ENCODE peak calls at places on chromosome 1, in six cellular contexts. One of them, this sample, is unnamed.

GRCh38 chr1:201686709-201687455 is 142.1 kb upstream of the IPO9 start:
- DNase-seq in stimulated activated naive CD8-positive, alpha-beta T cell treated with anti-CD3 and anti-CD28 coated beads, Interleukin-15, amount 100 ng/mL, for 72 hours: no peak
- DNase-seq in PC-3: no peak
- DNase-seq in right lobe of liver: no peak
- DNase-seq in A172: no peak
- DNase-seq in islet precursor cell: no peak
- DNase-seq in this sample: peak; percentile 23

GRCh38 chr1:165259236-165259635 is 97.3 kb downstream of the LMX1A start:
- DNase-seq in A172: no peak
- DNase-seq in PC-3: peak; percentile 14
- DNase-seq in islet precursor cell: no peak
- DNase-seq in right lobe of liver: no peak
- DNase-seq in stimulated activated naive CD8-positive, alpha-beta T cell treated with anti-CD3 and anti-CD28 coated beads, Interleukin-15, amount 100 ng/mL, for 72 hours: no peak
- DNase-seq in this sample: no peak

GRCh38 chr1:59232209-59232608 is 64.7 kb upstream of the FGGY start:
- DNase-seq in A172: no peak
- DNase-seq in stimulated activated naive CD8-positive, alpha-beta T cell treated with anti-CD3 and anti-CD28 coated beads, Interleukin-15, amount 100 ng/mL, for 72 hours: no peak
- DNase-seq in islet precursor cell: no peak
- DNase-seq in PC-3: no peak
- DNase-seq in right lobe of liver: no peak
- DNase-seq in this sample: no peak

GRCh38 chr1:167518331-167518700 is at the start of gene CD247:
- DNase-seq in A172: no peak
- DNase-seq in islet precursor cell: peak; percentile 34
- DNase-seq in PC-3: no peak
- DNase-seq in stimulated activated naive CD8-positive, alpha-beta T cell treated with anti-CD3 and anti-CD28 coated beads, Interleukin-15, amount 100 ng/mL, for 72 hours: peak; percentile 62
- DNase-seq in right lobe of liver: no peak
- DNase-seq in this sample: no peak

GRCh38 chr1:183610053-183610452 is 19.8 kb upstream of the NCF2 start:
- DNase-seq in PC-3: peak; percentile 85
- DNase-seq in right lobe of liver: no peak
- DNase-seq in islet precursor cell: no peak
- DNase-seq in A172: peak; percentile 73
- DNase-seq in stimulated activated naive CD8-positive, alpha-beta T cell treated with anti-CD3 and anti-CD28 coated beads, Interleukin-15, amount 100 ng/mL, for 72 hours: no peak
- DNase-seq in this sample: no peak

GRCh38 chr1:167612986-167613385 is 17.0 kb upstream of the RCSD1 start:
- DNase-seq in stimulated activated naive CD8-positive, alpha-beta T cell treated with anti-CD3 and anti-CD28 coated beads, Interleukin-15, amount 100 ng/mL, for 72 hours: no peak
- DNase-seq in PC-3: no peak
- DNase-seq in islet precursor cell: no peak
- DNase-seq in right lobe of liver: no peak
- DNase-seq in A172: no peak
- DNase-seq in this sample: no peak

GRCh38 chr1:209769171-209769904 is 13.5 kb downstream of the TRAF3IP3 start:
- DNase-seq in stimulated activated naive CD8-positive, alpha-beta T cell treated with anti-CD3 and anti-CD28 coated beads, Interleukin-15, amount 100 ng/mL, for 72 hours: peak; percentile 66
- DNase-seq in PC-3: peak; percentile 73
- DNase-seq in A172: peak; percentile 94
- DNase-seq in right lobe of liver: no peak
- DNase-seq in islet precursor cell: peak; percentile 92
- DNase-seq in this sample: peak; percentile 74

GRCh38 chr1:7564097-7564496 is 207.0 kb upstream of the VAMP3 start:
- DNase-seq in islet precursor cell: no peak
- DNase-seq in right lobe of liver: no peak
- DNase-seq in A172: no peak
- DNase-seq in PC-3: no peak
- DNase-seq in stimulated activated naive CD8-positive, alpha-beta T cell treated with anti-CD3 and anti-CD28 coated beads, Interleukin-15, amount 100 ng/mL, for 72 hours: no peak
- DNase-seq in this sample: no peak

GRCh38 chr1:223312705-223313414 is 51.1 kb downstream of the SUSD4 start:
- DNase-seq in stimulated activated naive CD8-positive, alpha-beta T cell treated with anti-CD3 and anti-CD28 coated beads, Interleukin-15, amount 100 ng/mL, for 72 hours: no peak
- DNase-seq in PC-3: no peak
- DNase-seq in islet precursor cell: no peak
- DNase-seq in right lobe of liver: no peak
- DNase-seq in A172: peak; percentile 8
- DNase-seq in this sample: no peak

GRCh38 chr1:45405636-45406035 is 65.4 kb upstream of the MUTYH start:
- DNase-seq in stimulated activated naive CD8-positive, alpha-beta T cell treated with anti-CD3 and anti-CD28 coated beads, Interleukin-15, amount 100 ng/mL, for 72 hours: no peak
- DNase-seq in PC-3: no peak
- DNase-seq in islet precursor cell: no peak
- DNase-seq in right lobe of liver: no peak
- DNase-seq in A172: no peak
- DNase-seq in this sample: no peak

GRCh38 chr1:41673355-41673754 is 188.9 kb upstream of the EDN2 start:
- DNase-seq in right lobe of liver: no peak
- DNase-seq in A172: no peak
- DNase-seq in PC-3: no peak
- DNase-seq in islet precursor cell: no peak
- DNase-seq in stimulated activated naive CD8-positive, alpha-beta T cell treated with anti-CD3 and anti-CD28 coated beads, Interleukin-15, amount 100 ng/mL, for 72 hours: peak; percentile 33
- DNase-seq in this sample: no peak

GRCh38 chr1:178011101-178011828 is 41.4 kb upstream of the SEC16B start:
- DNase-seq in A172: peak; percentile 80
- DNase-seq in PC-3: peak; percentile 90
- DNase-seq in islet precursor cell: peak; percentile 64
- DNase-seq in stimulated activated naive CD8-positive, alpha-beta T cell treated with anti-CD3 and anti-CD28 coated beads, Interleukin-15, amount 100 ng/mL, for 72 hours: no peak
- DNase-seq in right lobe of liver: no peak
- DNase-seq in this sample: peak; percentile 93

GRCh38 chr1:94616503-94616902 is 74.9 kb upstream of the F3 start:
- DNase-seq in A172: peak; percentile 55
- DNase-seq in stimulated activated naive CD8-positive, alpha-beta T cell treated with anti-CD3 and anti-CD28 coated beads, Interleukin-15, amount 100 ng/mL, for 72 hours: no peak
- DNase-seq in PC-3: peak; percentile 50
- DNase-seq in right lobe of liver: no peak
- DNase-seq in islet precursor cell: peak; percentile 58
- DNase-seq in this sample: no peak

GRCh38 chr1:235083589-235084323 is 44.9 kb downstream of the TOMM20 start:
- DNase-seq in stimulated activated naive CD8-positive, alpha-beta T cell treated with anti-CD3 and anti-CD28 coated beads, Interleukin-15, amount 100 ng/mL, for 72 hours: peak; percentile 68
- DNase-seq in A172: peak; percentile 96
- DNase-seq in islet precursor cell: peak; percentile 95
- DNase-seq in right lobe of liver: peak; percentile 90
- DNase-seq in PC-3: peak; percentile 80
- DNase-seq in this sample: peak; percentile 66

GRCh38 chr1:221611930-221612777 is 129.7 kb downstream of the DUSP10 start:
- DNase-seq in PC-3: peak; percentile 99
- DNase-seq in islet precursor cell: peak; percentile 94
- DNase-seq in right lobe of liver: no peak
- DNase-seq in stimulated activated naive CD8-positive, alpha-beta T cell treated with anti-CD3 and anti-CD28 coated beads, Interleukin-15, amount 100 ng/mL, for 72 hours: no peak
- DNase-seq in A172: peak; percentile 94
- DNase-seq in this sample: peak; percentile 83

GRCh38 chr1:26252718-26253117 is 18.7 kb downstream of the CEP85 start:
- DNase-seq in A172: no peak
- DNase-seq in stimulated activated naive CD8-positive, alpha-beta T cell treated with anti-CD3 and anti-CD28 coated beads, Interleukin-15, amount 100 ng/mL, for 72 hours: no peak
- DNase-seq in PC-3: no peak
- DNase-seq in right lobe of liver: no peak
- DNase-seq in islet precursor cell: no peak
- DNase-seq in this sample: no peak

GRCh38 chr1:77538956-77539509 is 143.4 kb downstream of the ZZZ3 start:
- DNase-seq in PC-3: peak; percentile 80
- DNase-seq in stimulated activated naive CD8-positive, alpha-beta T cell treated with anti-CD3 and anti-CD28 coated beads, Interleukin-15, amount 100 ng/mL, for 72 hours: no peak
- DNase-seq in A172: peak; percentile 60
- DNase-seq in right lobe of liver: no peak
- DNase-seq in islet precursor cell: no peak
- DNase-seq in this sample: peak; percentile 64

GRCh38 chr1:63624911-63625310 is 31.7 kb downstream of the PGM1 start:
- DNase-seq in islet precursor cell: no peak
- DNase-seq in stimulated activated naive CD8-positive, alpha-beta T cell treated with anti-CD3 and anti-CD28 coated beads, Interleukin-15, amount 100 ng/mL, for 72 hours: no peak
- DNase-seq in right lobe of liver: no peak
- DNase-seq in PC-3: peak; percentile 16
- DNase-seq in A172: peak; percentile 7
- DNase-seq in this sample: peak; percentile 8

GRCh38 chr1:198157847-198158765 is 1.3 kb downstream of the NEK7 start:
- DNase-seq in islet precursor cell: no peak
- DNase-seq in PC-3: peak; percentile 11
- DNase-seq in stimulated activated naive CD8-positive, alpha-beta T cell treated with anti-CD3 and anti-CD28 coated beads, Interleukin-15, amount 100 ng/mL, for 72 hours: no peak
- DNase-seq in A172: peak; percentile 55
- DNase-seq in right lobe of liver: no peak
- DNase-seq in this sample: peak; percentile 33

GRCh38 chr1:15684468-15685283 is 556 bp downstream of the PLEKHM2 start:
- DNase-seq in stimulated activated naive CD8-positive, alpha-beta T cell treated with anti-CD3 and anti-CD28 coated beads, Interleukin-15, amount 100 ng/mL, for 72 hours: peak; percentile 37
- DNase-seq in right lobe of liver: peak; percentile 55
- DNase-seq in PC-3: no peak
- DNase-seq in islet precursor cell: no peak
- DNase-seq in A172: no peak
- DNase-seq in this sample: peak; percentile 36

GRCh38 chr1:220927442-220927841 is 48.2 kb downstream of the HLX start:
- DNase-seq in islet precursor cell: no peak
- DNase-seq in A172: peak; percentile 22
- DNase-seq in stimulated activated naive CD8-positive, alpha-beta T cell treated with anti-CD3 and anti-CD28 coated beads, Interleukin-15, amount 100 ng/mL, for 72 hours: no peak
- DNase-seq in right lobe of liver: no peak
- DNase-seq in PC-3: no peak
- DNase-seq in this sample: no peak

GRCh38 chr1:24906760-24907490 is 23.2 kb downstream of the RUNX3 start:
- DNase-seq in right lobe of liver: no peak
- DNase-seq in PC-3: no peak
- DNase-seq in A172: no peak
- DNase-seq in stimulated activated naive CD8-positive, alpha-beta T cell treated with anti-CD3 and anti-CD28 coated beads, Interleukin-15, amount 100 ng/mL, for 72 hours: no peak
- DNase-seq in islet precursor cell: peak; percentile 57
- DNase-seq in this sample: no peak

GRCh38 chr1:229406798-229407197 is 27.1 kb downstream of the ACTA1 start:
- DNase-seq in PC-3: no peak
- DNase-seq in right lobe of liver: no peak
- DNase-seq in islet precursor cell: peak; percentile 85
- DNase-seq in stimulated activated naive CD8-positive, alpha-beta T cell treated with anti-CD3 and anti-CD28 coated beads, Interleukin-15, amount 100 ng/mL, for 72 hours: no peak
- DNase-seq in A172: no peak
- DNase-seq in this sample: no peak

GRCh38 chr1:54037476-54037875 is 15.5 kb downstream of the TMEM59 start:
- DNase-seq in right lobe of liver: no peak
- DNase-seq in stimulated activated naive CD8-positive, alpha-beta T cell treated with anti-CD3 and anti-CD28 coated beads, Interleukin-15, amount 100 ng/mL, for 72 hours: no peak
- DNase-seq in A172: no peak
- DNase-seq in PC-3: peak; percentile 23
- DNase-seq in islet precursor cell: no peak
- DNase-seq in this sample: no peak

GRCh38 chr1:21232044-21232443 is 55.3 kb upstream of the EIF4G3 start:
- DNase-seq in right lobe of liver: no peak
- DNase-seq in islet precursor cell: no peak
- DNase-seq in stimulated activated naive CD8-positive, alpha-beta T cell treated with anti-CD3 and anti-CD28 coated beads, Interleukin-15, amount 100 ng/mL, for 72 hours: peak; percentile 19
- DNase-seq in PC-3: peak; percentile 74
- DNase-seq in A172: peak; percentile 33
- DNase-seq in this sample: peak; percentile 59

GRCh38 chr1:48572632-48573258 is 100.7 kb upstream of the SPATA6 start:
- DNase-seq in islet precursor cell: peak; percentile 92
- DNase-seq in right lobe of liver: peak; percentile 56
- DNase-seq in A172: peak; percentile 36
- DNase-seq in stimulated activated naive CD8-positive, alpha-beta T cell treated with anti-CD3 and anti-CD28 coated beads, Interleukin-15, amount 100 ng/mL, for 72 hours: peak; percentile 18
- DNase-seq in PC-3: peak; percentile 62
- DNase-seq in this sample: peak; percentile 34

GRCh38 chr1:61746768-61747167 is 4.5 kb downstream of the PATJ start:
- DNase-seq in right lobe of liver: no peak
- DNase-seq in islet precursor cell: no peak
- DNase-seq in A172: no peak
- DNase-seq in stimulated activated naive CD8-positive, alpha-beta T cell treated with anti-CD3 and anti-CD28 coated beads, Interleukin-15, amount 100 ng/mL, for 72 hours: no peak
- DNase-seq in PC-3: peak; percentile 15
- DNase-seq in this sample: no peak

GRCh38 chr1:34163792-34164509 is 1.1 kb downstream of the CSMD2 start:
- DNase-seq in stimulated activated naive CD8-positive, alpha-beta T cell treated with anti-CD3 and anti-CD28 coated beads, Interleukin-15, amount 100 ng/mL, for 72 hours: peak; percentile 3
- DNase-seq in right lobe of liver: no peak
- DNase-seq in PC-3: no peak
- DNase-seq in islet precursor cell: no peak
- DNase-seq in A172: no peak
- DNase-seq in this sample: no peak

GRCh38 chr1:998905-999796 is 746 bp downstream of the HES4 start:
- DNase-seq in A172: no peak
- DNase-seq in islet precursor cell: peak; percentile 72
- DNase-seq in PC-3: peak; percentile 65
- DNase-seq in stimulated activated naive CD8-positive, alpha-beta T cell treated with anti-CD3 and anti-CD28 coated beads, Interleukin-15, amount 100 ng/mL, for 72 hours: no peak
- DNase-seq in right lobe of liver: peak; percentile 46
- DNase-seq in this sample: no peak

GRCh38 chr1:235954306-235955283 is 87.9 kb upstream of the LYST start:
- DNase-seq in PC-3: no peak
- DNase-seq in right lobe of liver: peak; percentile 55
- DNase-seq in islet precursor cell: no peak
- DNase-seq in stimulated activated naive CD8-positive, alpha-beta T cell treated with anti-CD3 and anti-CD28 coated beads, Interleukin-15, amount 100 ng/mL, for 72 hours: peak; percentile 38
- DNase-seq in A172: no peak
- DNase-seq in this sample: no peak

GRCh38 chr1:26335774-26336476 is 18.0 kb downstream of the CRYBG2 start:
- DNase-seq in stimulated activated naive CD8-positive, alpha-beta T cell treated with anti-CD3 and anti-CD28 coated beads, Interleukin-15, amount 100 ng/mL, for 72 hours: no peak
- DNase-seq in islet precursor cell: no peak
- DNase-seq in PC-3: no peak
- DNase-seq in right lobe of liver: no peak
- DNase-seq in A172: no peak
- DNase-seq in this sample: no peak

GRCh38 chr1:182110635-182111034 is 49.1 kb upstream of the ZNF648 start:
- DNase-seq in islet precursor cell: no peak
- DNase-seq in A172: no peak
- DNase-seq in PC-3: no peak
- DNase-seq in stimulated activated naive CD8-positive, alpha-beta T cell treated with anti-CD3 and anti-CD28 coated beads, Interleukin-15, amount 100 ng/mL, for 72 hours: no peak
- DNase-seq in right lobe of liver: no peak
- DNase-seq in this sample: no peak

This sample was measured in RWPE1.